ENCODE peak calls at places on chromosome 2, in eight cellular contexts. One of them, this sample, is unnamed.

GRCh38 chr2:20576598-20577115 is 74.2 kb downstream of the HS1BP3 start:
- DNase-seq in HTR-8/SVneo: no peak
- DNase-seq in fibroblast of villous mesenchyme: peak
- DNase-seq in effector memory CD8-positive, alpha-beta T cell: peak
- DNase-seq in stimulated activated naive B cell treated with anti-CD40 and anti-IgM and Interleukin-4, amounts not matched to agents 10 μg/mL and 1 μg/mL and 100 μg/mL, for 72 hours: peak
- DNase-seq in NB4: no peak
- DNase-seq in HT1080: no peak
- DNase-seq in NCI-H1436: no peak
- DNase-seq in this sample: no peak

GRCh38 chr2:16774980-16775963 is 109.6 kb upstream of the CYRIA start:
- DNase-seq in fibroblast of villous mesenchyme: peak
- DNase-seq in NCI-H1436: peak
- DNase-seq in NB4: peak
- DNase-seq in stimulated activated naive B cell treated with anti-CD40 and anti-IgM and Interleukin-4, amounts not matched to agents 10 μg/mL and 1 μg/mL and 100 μg/mL, for 72 hours: no peak
- DNase-seq in effector memory CD8-positive, alpha-beta T cell: no peak
- DNase-seq in HT1080: no peak
- DNase-seq in HTR-8/SVneo: no peak
- DNase-seq in this sample: no peak

GRCh38 chr2:232389327-232389726 is 10.8 kb downstream of the ALPP start:
- DNase-seq in NB4: no peak
- DNase-seq in effector memory CD8-positive, alpha-beta T cell: no peak
- DNase-seq in stimulated activated naive B cell treated with anti-CD40 and anti-IgM and Interleukin-4, amounts not matched to agents 10 μg/mL and 1 μg/mL and 100 μg/mL, for 72 hours: no peak
- DNase-seq in fibroblast of villous mesenchyme: no peak
- DNase-seq in HT1080: peak
- DNase-seq in HTR-8/SVneo: peak
- DNase-seq in NCI-H1436: no peak
- DNase-seq in this sample: no peak

GRCh38 chr2:179340678-179341077 is 76.0 kb upstream of the SESTD1 start:
- DNase-seq in HT1080: no peak
- DNase-seq in stimulated activated naive B cell treated with anti-CD40 and anti-IgM and Interleukin-4, amounts not matched to agents 10 μg/mL and 1 μg/mL and 100 μg/mL, for 72 hours: no peak
- DNase-seq in NB4: peak
- DNase-seq in HTR-8/SVneo: no peak
- DNase-seq in fibroblast of villous mesenchyme: peak
- DNase-seq in NCI-H1436: peak
- DNase-seq in effector memory CD8-positive, alpha-beta T cell: no peak
- DNase-seq in this sample: no peak

GRCh38 chr2:198004173-198004572 is 199.8 kb downstream of the PLCL1 start:
- DNase-seq in NCI-H1436: no peak
- DNase-seq in HT1080: peak
- DNase-seq in stimulated activated naive B cell treated with anti-CD40 and anti-IgM and Interleukin-4, amounts not matched to agents 10 μg/mL and 1 μg/mL and 100 μg/mL, for 72 hours: no peak
- DNase-seq in HTR-8/SVneo: no peak
- DNase-seq in NB4: no peak
- DNase-seq in effector memory CD8-positive, alpha-beta T cell: no peak
- DNase-seq in fibroblast of villous mesenchyme: no peak
- DNase-seq in this sample: no peak

GRCh38 chr2:202299712-202300111 is 34.1 kb downstream of the NOP58 start:
- DNase-seq in NB4: no peak
- DNase-seq in HT1080: no peak
- DNase-seq in HTR-8/SVneo: no peak
- DNase-seq in stimulated activated naive B cell treated with anti-CD40 and anti-IgM and Interleukin-4, amounts not matched to agents 10 μg/mL and 1 μg/mL and 100 μg/mL, for 72 hours: no peak
- DNase-seq in fibroblast of villous mesenchyme: no peak
- DNase-seq in NCI-H1436: no peak
- DNase-seq in effector memory CD8-positive, alpha-beta T cell: no peak
- DNase-seq in this sample: no peak

GRCh38 chr2:127064642-127065250 is 42.2 kb downstream of the BIN1 start:
- DNase-seq in fibroblast of villous mesenchyme: peak
- DNase-seq in effector memory CD8-positive, alpha-beta T cell: peak
- DNase-seq in NB4: peak
- DNase-seq in HT1080: peak
- DNase-seq in stimulated activated naive B cell treated with anti-CD40 and anti-IgM and Interleukin-4, amounts not matched to agents 10 μg/mL and 1 μg/mL and 100 μg/mL, for 72 hours: peak
- DNase-seq in NCI-H1436: no peak
- DNase-seq in HTR-8/SVneo: peak
- DNase-seq in this sample: no peak

GRCh38 chr2:226728996-226729395 is 70.6 kb downstream of the IRS1 start:
- DNase-seq in stimulated activated naive B cell treated with anti-CD40 and anti-IgM and Interleukin-4, amounts not matched to agents 10 μg/mL and 1 μg/mL and 100 μg/mL, for 72 hours: no peak
- DNase-seq in HT1080: no peak
- DNase-seq in NCI-H1436: no peak
- DNase-seq in HTR-8/SVneo: no peak
- DNase-seq in fibroblast of villous mesenchyme: no peak
- DNase-seq in NB4: no peak
- DNase-seq in effector memory CD8-positive, alpha-beta T cell: no peak
- DNase-seq in this sample: no peak

GRCh38 chr2:39093208-39093898 is 27.5 kb downstream of the SOS1 start:
- DNase-seq in fibroblast of villous mesenchyme: no peak
- DNase-seq in HTR-8/SVneo: no peak
- DNase-seq in stimulated activated naive B cell treated with anti-CD40 and anti-IgM and Interleukin-4, amounts not matched to agents 10 μg/mL and 1 μg/mL and 100 μg/mL, for 72 hours: no peak
- DNase-seq in NB4: no peak
- DNase-seq in NCI-H1436: no peak
- DNase-seq in HT1080: no peak
- DNase-seq in effector memory CD8-positive, alpha-beta T cell: no peak
- DNase-seq in this sample: no peak

GRCh38 chr2:74619651-74620297 is 28.4 kb downstream of the M1AP start:
- DNase-seq in HT1080: no peak
- DNase-seq in NB4: no peak
- DNase-seq in stimulated activated naive B cell treated with anti-CD40 and anti-IgM and Interleukin-4, amounts not matched to agents 10 μg/mL and 1 μg/mL and 100 μg/mL, for 72 hours: no peak
- DNase-seq in HTR-8/SVneo: no peak
- DNase-seq in fibroblast of villous mesenchyme: no peak
- DNase-seq in effector memory CD8-positive, alpha-beta T cell: no peak
- DNase-seq in NCI-H1436: no peak
- DNase-seq in this sample: no peak

GRCh38 chr2:95361216-95361980 is 41.1 kb upstream of the FAHD2A start:
- DNase-seq in HTR-8/SVneo: no peak
- DNase-seq in NB4: no peak
- DNase-seq in NCI-H1436: no peak
- DNase-seq in fibroblast of villous mesenchyme: no peak
- DNase-seq in HT1080: no peak
- DNase-seq in effector memory CD8-positive, alpha-beta T cell: no peak
- DNase-seq in stimulated activated naive B cell treated with anti-CD40 and anti-IgM and Interleukin-4, amounts not matched to agents 10 μg/mL and 1 μg/mL and 100 μg/mL, for 72 hours: no peak
- DNase-seq in this sample: no peak

GRCh38 chr2:64542071-64543005 is 18.2 kb downstream of the AFTPH start:
- DNase-seq in fibroblast of villous mesenchyme: no peak
- DNase-seq in NB4: no peak
- DNase-seq in stimulated activated naive B cell treated with anti-CD40 and anti-IgM and Interleukin-4, amounts not matched to agents 10 μg/mL and 1 μg/mL and 100 μg/mL, for 72 hours: no peak
- DNase-seq in effector memory CD8-positive, alpha-beta T cell: no peak
- DNase-seq in HTR-8/SVneo: no peak
- DNase-seq in HT1080: no peak
- DNase-seq in NCI-H1436: no peak
- DNase-seq in this sample: no peak

GRCh38 chr2:219619235-219619634 is 8.2 kb upstream of the SLC4A3 start:
- DNase-seq in effector memory CD8-positive, alpha-beta T cell: no peak
- DNase-seq in HT1080: no peak
- DNase-seq in NCI-H1436: no peak
- DNase-seq in NB4: no peak
- DNase-seq in stimulated activated naive B cell treated with anti-CD40 and anti-IgM and Interleukin-4, amounts not matched to agents 10 μg/mL and 1 μg/mL and 100 μg/mL, for 72 hours: no peak
- DNase-seq in fibroblast of villous mesenchyme: peak
- DNase-seq in HTR-8/SVneo: no peak
- DNase-seq in this sample: no peak

GRCh38 chr2:216192931-216193330 is 83.8 kb downstream of the XRCC5 start:
- DNase-seq in stimulated activated naive B cell treated with anti-CD40 and anti-IgM and Interleukin-4, amounts not matched to agents 10 μg/mL and 1 μg/mL and 100 μg/mL, for 72 hours: no peak
- DNase-seq in NB4: no peak
- DNase-seq in fibroblast of villous mesenchyme: no peak
- DNase-seq in NCI-H1436: no peak
- DNase-seq in HTR-8/SVneo: no peak
- DNase-seq in effector memory CD8-positive, alpha-beta T cell: no peak
- DNase-seq in HT1080: no peak
- DNase-seq in this sample: no peak

GRCh38 chr2:19871836-19872235 is 29.9 kb downstream of the TTC32 start:
- DNase-seq in NB4: no peak
- DNase-seq in stimulated activated naive B cell treated with anti-CD40 and anti-IgM and Interleukin-4, amounts not matched to agents 10 μg/mL and 1 μg/mL and 100 μg/mL, for 72 hours: no peak
- DNase-seq in NCI-H1436: no peak
- DNase-seq in HTR-8/SVneo: no peak
- DNase-seq in effector memory CD8-positive, alpha-beta T cell: no peak
- DNase-seq in fibroblast of villous mesenchyme: no peak
- DNase-seq in HT1080: no peak
- DNase-seq in this sample: no peak

GRCh38 chr2:158845869-158846268 is 50.8 kb downstream of the DAPL1 start:
- DNase-seq in HTR-8/SVneo: no peak
- DNase-seq in NCI-H1436: no peak
- DNase-seq in HT1080: no peak
- DNase-seq in effector memory CD8-positive, alpha-beta T cell: no peak
- DNase-seq in NB4: no peak
- DNase-seq in fibroblast of villous mesenchyme: peak
- DNase-seq in stimulated activated naive B cell treated with anti-CD40 and anti-IgM and Interleukin-4, amounts not matched to agents 10 μg/mL and 1 μg/mL and 100 μg/mL, for 72 hours: no peak
- DNase-seq in this sample: peak

GRCh38 chr2:26471278-26471677 is 6.6 kb downstream of the OTOF start:
- DNase-seq in HTR-8/SVneo: no peak
- DNase-seq in effector memory CD8-positive, alpha-beta T cell: no peak
- DNase-seq in HT1080: no peak
- DNase-seq in stimulated activated naive B cell treated with anti-CD40 and anti-IgM and Interleukin-4, amounts not matched to agents 10 μg/mL and 1 μg/mL and 100 μg/mL, for 72 hours: no peak
- DNase-seq in NB4: no peak
- DNase-seq in NCI-H1436: no peak
- DNase-seq in fibroblast of villous mesenchyme: no peak
- DNase-seq in this sample: no peak

GRCh38 chr2:39995005-39995732 is 216.1 kb upstream of the THUMPD2 start:
- DNase-seq in stimulated activated naive B cell treated with anti-CD40 and anti-IgM and Interleukin-4, amounts not matched to agents 10 μg/mL and 1 μg/mL and 100 μg/mL, for 72 hours: no peak
- DNase-seq in HTR-8/SVneo: no peak
- DNase-seq in NB4: no peak
- DNase-seq in NCI-H1436: no peak
- DNase-seq in HT1080: no peak
- DNase-seq in fibroblast of villous mesenchyme: no peak
- DNase-seq in effector memory CD8-positive, alpha-beta T cell: no peak
- DNase-seq in this sample: no peak

GRCh38 chr2:28868611-28869010 is 1.5 kb downstream of the TRMT61B start:
- DNase-seq in stimulated activated naive B cell treated with anti-CD40 and anti-IgM and Interleukin-4, amounts not matched to agents 10 μg/mL and 1 μg/mL and 100 μg/mL, for 72 hours: no peak
- DNase-seq in HT1080: no peak
- DNase-seq in fibroblast of villous mesenchyme: no peak
- DNase-seq in NB4: no peak
- DNase-seq in HTR-8/SVneo: no peak
- DNase-seq in effector memory CD8-positive, alpha-beta T cell: no peak
- DNase-seq in NCI-H1436: no peak
- DNase-seq in this sample: no peak

GRCh38 chr2:10900216-10901109 is 11.3 kb upstream of the KCNF1 start:
- DNase-seq in NCI-H1436: no peak
- DNase-seq in NB4: peak
- DNase-seq in HTR-8/SVneo: peak
- DNase-seq in effector memory CD8-positive, alpha-beta T cell: no peak
- DNase-seq in fibroblast of villous mesenchyme: peak
- DNase-seq in HT1080: peak
- DNase-seq in stimulated activated naive B cell treated with anti-CD40 and anti-IgM and Interleukin-4, amounts not matched to agents 10 μg/mL and 1 μg/mL and 100 μg/mL, for 72 hours: no peak
- DNase-seq in this sample: no peak

GRCh38 chr2:193502363-193503035 is 1307.8 kb upstream of the TMEFF2 start:
- DNase-seq in NCI-H1436: no peak
- DNase-seq in stimulated activated naive B cell treated with anti-CD40 and anti-IgM and Interleukin-4, amounts not matched to agents 10 μg/mL and 1 μg/mL and 100 μg/mL, for 72 hours: no peak
- DNase-seq in effector memory CD8-positive, alpha-beta T cell: no peak
- DNase-seq in HTR-8/SVneo: no peak
- DNase-seq in NB4: no peak
- DNase-seq in HT1080: no peak
- DNase-seq in fibroblast of villous mesenchyme: no peak
- DNase-seq in this sample: peak

GRCh38 chr2:27231921-27232320 is 14.8 kb downstream of the CAD start:
- DNase-seq in HT1080: no peak
- DNase-seq in NB4: no peak
- DNase-seq in NCI-H1436: no peak
- DNase-seq in fibroblast of villous mesenchyme: no peak
- DNase-seq in HTR-8/SVneo: no peak
- DNase-seq in effector memory CD8-positive, alpha-beta T cell: no peak
- DNase-seq in stimulated activated naive B cell treated with anti-CD40 and anti-IgM and Interleukin-4, amounts not matched to agents 10 μg/mL and 1 μg/mL and 100 μg/mL, for 72 hours: no peak
- DNase-seq in this sample: no peak

GRCh38 chr2:47558116-47559078 is 155.4 kb downstream of the MSH2 start:
- DNase-seq in effector memory CD8-positive, alpha-beta T cell: no peak
- DNase-seq in fibroblast of villous mesenchyme: no peak
- DNase-seq in NCI-H1436: no peak
- DNase-seq in HTR-8/SVneo: no peak
- DNase-seq in stimulated activated naive B cell treated with anti-CD40 and anti-IgM and Interleukin-4, amounts not matched to agents 10 μg/mL and 1 μg/mL and 100 μg/mL, for 72 hours: no peak
- DNase-seq in NB4: no peak
- DNase-seq in HT1080: peak
- DNase-seq in this sample: no peak

GRCh38 chr2:95389256-95390119 is 13.0 kb upstream of the FAHD2A start:
- DNase-seq in NCI-H1436: peak
- DNase-seq in HTR-8/SVneo: peak
- DNase-seq in fibroblast of villous mesenchyme: peak
- DNase-seq in HT1080: peak
- DNase-seq in effector memory CD8-positive, alpha-beta T cell: peak
- DNase-seq in NB4: peak
- DNase-seq in stimulated activated naive B cell treated with anti-CD40 and anti-IgM and Interleukin-4, amounts not matched to agents 10 μg/mL and 1 μg/mL and 100 μg/mL, for 72 hours: peak
- DNase-seq in this sample: peak

GRCh38 chr2:158932246-158932645 is 36.2 kb upstream of the TANC1 start:
- DNase-seq in HTR-8/SVneo: no peak
- DNase-seq in stimulated activated naive B cell treated with anti-CD40 and anti-IgM and Interleukin-4, amounts not matched to agents 10 μg/mL and 1 μg/mL and 100 μg/mL, for 72 hours: no peak
- DNase-seq in HT1080: peak
- DNase-seq in NB4: no peak
- DNase-seq in NCI-H1436: no peak
- DNase-seq in fibroblast of villous mesenchyme: peak
- DNase-seq in effector memory CD8-positive, alpha-beta T cell: no peak
- DNase-seq in this sample: no peak

GRCh38 chr2:179558010-179558911 is 293.6 kb upstream of the SESTD1 start:
- DNase-seq in stimulated activated naive B cell treated with anti-CD40 and anti-IgM and Interleukin-4, amounts not matched to agents 10 μg/mL and 1 μg/mL and 100 μg/mL, for 72 hours: no peak
- DNase-seq in NB4: no peak
- DNase-seq in NCI-H1436: no peak
- DNase-seq in HTR-8/SVneo: no peak
- DNase-seq in HT1080: no peak
- DNase-seq in effector memory CD8-positive, alpha-beta T cell: no peak
- DNase-seq in fibroblast of villous mesenchyme: no peak
- DNase-seq in this sample: no peak

GRCh38 chr2:234355798-234356365 is 141.0 kb downstream of the ARL4C start:
- DNase-seq in fibroblast of villous mesenchyme: no peak
- DNase-seq in stimulated activated naive B cell treated with anti-CD40 and anti-IgM and Interleukin-4, amounts not matched to agents 10 μg/mL and 1 μg/mL and 100 μg/mL, for 72 hours: no peak
- DNase-seq in HT1080: no peak
- DNase-seq in HTR-8/SVneo: no peak
- DNase-seq in NB4: no peak
- DNase-seq in effector memory CD8-positive, alpha-beta T cell: no peak
- DNase-seq in NCI-H1436: no peak
- DNase-seq in this sample: no peak

GRCh38 chr2:130187268-130187667 is 5.2 kb downstream of the MZT2B start:
- DNase-seq in fibroblast of villous mesenchyme: no peak
- DNase-seq in HT1080: no peak
- DNase-seq in effector memory CD8-positive, alpha-beta T cell: no peak
- DNase-seq in NB4: peak
- DNase-seq in NCI-H1436: no peak
- DNase-seq in HTR-8/SVneo: no peak
- DNase-seq in stimulated activated naive B cell treated with anti-CD40 and anti-IgM and Interleukin-4, amounts not matched to agents 10 μg/mL and 1 μg/mL and 100 μg/mL, for 72 hours: no peak
- DNase-seq in this sample: no peak

GRCh38 chr2:28269019-28269784 is 123.5 kb upstream of the FOSL2 start:
- DNase-seq in NCI-H1436: peak
- DNase-seq in effector memory CD8-positive, alpha-beta T cell: no peak
- DNase-seq in NB4: no peak
- DNase-seq in fibroblast of villous mesenchyme: peak
- DNase-seq in HTR-8/SVneo: peak
- DNase-seq in HT1080: peak
- DNase-seq in stimulated activated naive B cell treated with anti-CD40 and anti-IgM and Interleukin-4, amounts not matched to agents 10 μg/mL and 1 μg/mL and 100 μg/mL, for 72 hours: no peak
- DNase-seq in this sample: no peak

GRCh38 chr2:99827296-99827999 is 314.9 kb downstream of the AFF3 start:
- DNase-seq in NB4: peak
- DNase-seq in fibroblast of villous mesenchyme: no peak
- DNase-seq in effector memory CD8-positive, alpha-beta T cell: no peak
- DNase-seq in HTR-8/SVneo: no peak
- DNase-seq in NCI-H1436: no peak
- DNase-seq in stimulated activated naive B cell treated with anti-CD40 and anti-IgM and Interleukin-4, amounts not matched to agents 10 μg/mL and 1 μg/mL and 100 μg/mL, for 72 hours: peak
- DNase-seq in HT1080: no peak
- DNase-seq in this sample: no peak

GRCh38 chr2:162462911-162463310 is 119.0 kb downstream of the GCA start:
- DNase-seq in stimulated activated naive B cell treated with anti-CD40 and anti-IgM and Interleukin-4, amounts not matched to agents 10 μg/mL and 1 μg/mL and 100 μg/mL, for 72 hours: no peak
- DNase-seq in NB4: no peak
- DNase-seq in fibroblast of villous mesenchyme: no peak
- DNase-seq in NCI-H1436: no peak
- DNase-seq in HTR-8/SVneo: no peak
- DNase-seq in HT1080: no peak
- DNase-seq in effector memory CD8-positive, alpha-beta T cell: no peak
- DNase-seq in this sample: no peak

GRCh38 chr2:441258-442023 is 153.6 kb upstream of the ALKAL2 start:
- DNase-seq in effector memory CD8-positive, alpha-beta T cell: no peak
- DNase-seq in HTR-8/SVneo: no peak
- DNase-seq in fibroblast of villous mesenchyme: no peak
- DNase-seq in NB4: no peak
- DNase-seq in HT1080: peak
- DNase-seq in stimulated activated naive B cell treated with anti-CD40 and anti-IgM and Interleukin-4, amounts not matched to agents 10 μg/mL and 1 μg/mL and 100 μg/mL, for 72 hours: no peak
- DNase-seq in NCI-H1436: no peak
- DNase-seq in this sample: no peak

GRCh38 chr2:171957061-171957460 is 34.8 kb downstream of the HAT1 start:
- DNase-seq in NB4: peak
- DNase-seq in HT1080: peak
- DNase-seq in effector memory CD8-positive, alpha-beta T cell: no peak
- DNase-seq in fibroblast of villous mesenchyme: peak
- DNase-seq in NCI-H1436: no peak
- DNase-seq in stimulated activated naive B cell treated with anti-CD40 and anti-IgM and Interleukin-4, amounts not matched to agents 10 μg/mL and 1 μg/mL and 100 μg/mL, for 72 hours: no peak
- DNase-seq in HTR-8/SVneo: peak
- DNase-seq in this sample: peak

GRCh38 chr2:236360486-236360885 is 96.3 kb upstream of the ASB18 start:
- DNase-seq in HT1080: no peak
- DNase-seq in NCI-H1436: no peak
- DNase-seq in NB4: no peak
- DNase-seq in stimulated activated naive B cell treated with anti-CD40 and anti-IgM and Interleukin-4, amounts not matched to agents 10 μg/mL and 1 μg/mL and 100 μg/mL, for 72 hours: no peak
- DNase-seq in HTR-8/SVneo: no peak
- DNase-seq in fibroblast of villous mesenchyme: peak
- DNase-seq in effector memory CD8-positive, alpha-beta T cell: no peak
- DNase-seq in this sample: no peak

This sample was measured in NCI-H1105 treated with DMSO at 0.1 percent for 48 hours.